ENCODE peak calls at places on chromosomes 12 and 14, in six cellular contexts. One of them, this sample, is unnamed.

GRCh38 chr12:13635709-13636108 is 345.7 kb downstream of the GRIN2B start:
- DNase-seq in GM12878: no peak
- DNase-seq in HCT116: no peak
- DNase-seq in K562: no peak
- DNase-seq in SK-N-SH: no peak
- DNase-seq in HepG2: no peak
- DNase-seq in this sample: no peak

GRCh38 chr12:89880695-89881350 is 172.2 kb upstream of the ATP2B1 start:
- DNase-seq in GM12878: peak; percentile 91
- DNase-seq in HCT116: no peak
- DNase-seq in K562: no peak
- DNase-seq in SK-N-SH: no peak
- DNase-seq in HepG2: no peak
- DNase-seq in this sample: no peak

GRCh38 chr12:18267427-18267826 is 6.1 kb downstream of the PIK3C2G start:
- DNase-seq in GM12878: no peak
- DNase-seq in HCT116: no peak
- DNase-seq in K562: no peak
- DNase-seq in SK-N-SH: no peak
- DNase-seq in HepG2: no peak
- DNase-seq in this sample: no peak

GRCh38 chr12:77679701-77680100 is 151.0 kb upstream of the NAV3 start:
- DNase-seq in GM12878: no peak
- DNase-seq in HCT116: no peak
- DNase-seq in K562: no peak
- DNase-seq in SK-N-SH: no peak
- DNase-seq in HepG2: no peak
- DNase-seq in this sample: no peak

GRCh38 chr14:85010186-85010585 is 519.8 kb upstream of the FLRT2 start:
- DNase-seq in GM12878: no peak
- DNase-seq in HCT116: no peak
- DNase-seq in K562: no peak
- DNase-seq in SK-N-SH: no peak
- DNase-seq in HepG2: no peak
- DNase-seq in this sample: no peak

GRCh38 chr12:97368462-97369150 is 94.0 kb upstream of the RMST start:
- DNase-seq in GM12878: no peak
- DNase-seq in HCT116: no peak
- DNase-seq in K562: no peak
- DNase-seq in SK-N-SH: no peak
- DNase-seq in HepG2: peak; percentile 11
- DNase-seq in this sample: no peak

GRCh38 chr14:22337938-22338337 is 251.1 kb downstream of the DAD1 start:
- DNase-seq in GM12878: no peak
- DNase-seq in HCT116: no peak
- DNase-seq in K562: peak; percentile 58
- DNase-seq in SK-N-SH: no peak
- DNase-seq in HepG2: no peak
- DNase-seq in this sample: no peak

GRCh38 chr14:54040851-54041250 is 84.2 kb upstream of the BMP4 start:
- DNase-seq in GM12878: no peak
- DNase-seq in HCT116: no peak
- DNase-seq in K562: no peak
- DNase-seq in SK-N-SH: no peak
- DNase-seq in HepG2: no peak
- DNase-seq in this sample: no peak

GRCh38 chr14:84520711-84521338 is 1009.1 kb upstream of the FLRT2 start:
- DNase-seq in GM12878: no peak
- DNase-seq in HCT116: no peak
- DNase-seq in K562: no peak
- DNase-seq in SK-N-SH: no peak
- DNase-seq in HepG2: no peak
- DNase-seq in this sample: no peak

GRCh38 chr12:90106568-90106967 is 397.9 kb upstream of the ATP2B1 start:
- DNase-seq in GM12878: no peak
- DNase-seq in HCT116: no peak
- DNase-seq in K562: no peak
- DNase-seq in SK-N-SH: no peak
- DNase-seq in HepG2: no peak
- DNase-seq in this sample: no peak

GRCh38 chr12:77594386-77594785 is 236.3 kb upstream of the NAV3 start:
- DNase-seq in GM12878: no peak
- DNase-seq in HCT116: no peak
- DNase-seq in K562: no peak
- DNase-seq in SK-N-SH: no peak
- DNase-seq in HepG2: no peak
- DNase-seq in this sample: no peak

GRCh38 chr12:131860472-131861260 is 32.5 kb downstream of the MMP17 start:
- DNase-seq in GM12878: no peak
- DNase-seq in HCT116: peak; percentile 44
- DNase-seq in K562: peak; percentile 66
- DNase-seq in SK-N-SH: peak; percentile 69
- DNase-seq in HepG2: peak; percentile 94
- DNase-seq in this sample: peak; percentile 81

GRCh38 chr12:74820324-74820723 is 282.7 kb downstream of the ATXN7L3B start:
- DNase-seq in GM12878: no peak
- DNase-seq in HCT116: no peak
- DNase-seq in K562: no peak
- DNase-seq in SK-N-SH: no peak
- DNase-seq in HepG2: no peak
- DNase-seq in this sample: peak; percentile 45

GRCh38 chr12:57233357-57234232 is 4.1 kb downstream of the SHMT2 start:
- DNase-seq in GM12878: no peak
- DNase-seq in HCT116: no peak
- DNase-seq in K562: no peak
- DNase-seq in SK-N-SH: no peak
- DNase-seq in HepG2: no peak
- DNase-seq in this sample: no peak

GRCh38 chr12:45670339-45671065 is 59.0 kb upstream of the ARID2 start:
- DNase-seq in GM12878: peak; percentile 53
- DNase-seq in HCT116: no peak
- DNase-seq in K562: no peak
- DNase-seq in SK-N-SH: no peak
- DNase-seq in HepG2: no peak
- DNase-seq in this sample: no peak

GRCh38 chr14:101932668-101933067 is 31.7 kb upstream of the DYNC1H1 start:
- DNase-seq in GM12878: no peak
- DNase-seq in HCT116: no peak
- DNase-seq in K562: no peak
- DNase-seq in SK-N-SH: no peak
- DNase-seq in HepG2: peak; percentile 31
- DNase-seq in this sample: no peak

GRCh38 chr14:66401447-66402095 is 84.6 kb upstream of the CCDC196 start:
- DNase-seq in GM12878: no peak
- DNase-seq in HCT116: no peak
- DNase-seq in K562: no peak
- DNase-seq in SK-N-SH: peak; percentile 8
- DNase-seq in HepG2: peak; percentile 3
- DNase-seq in this sample: no peak

GRCh38 chr12:86914716-86915115 is 658.5 kb upstream of the MGAT4C start:
- DNase-seq in GM12878: no peak
- DNase-seq in HCT116: peak; percentile 39
- DNase-seq in K562: no peak
- DNase-seq in SK-N-SH: peak; percentile 36
- DNase-seq in HepG2: peak; percentile 1
- DNase-seq in this sample: peak; percentile 67

GRCh38 chr14:92456215-92457017 is 57.2 kb upstream of the RIN3 start:
- DNase-seq in GM12878: no peak
- DNase-seq in HCT116: peak; percentile 50
- DNase-seq in K562: peak; percentile 34
- DNase-seq in SK-N-SH: peak; percentile 55
- DNase-seq in HepG2: peak; percentile 59
- DNase-seq in this sample: peak; percentile 87

GRCh38 chr14:47676301-47676617 is 854 bp upstream of the MDGA2 start:
- DNase-seq in GM12878: no peak
- DNase-seq in HCT116: no peak
- DNase-seq in K562: no peak
- DNase-seq in SK-N-SH: no peak
- DNase-seq in HepG2: no peak
- DNase-seq in this sample: no peak

GRCh38 chr12:119061208-119061796 is 80.0 kb downstream of the SRRM4 start:
- DNase-seq in GM12878: no peak
- DNase-seq in HCT116: no peak
- DNase-seq in K562: peak; percentile 41
- DNase-seq in SK-N-SH: no peak
- DNase-seq in HepG2: peak; percentile 27
- DNase-seq in this sample: peak; percentile 91

GRCh38 chr12:108117902-108118301 is 11.2 kb upstream of the WSCD2 start:
- DNase-seq in GM12878: no peak
- DNase-seq in HCT116: no peak
- DNase-seq in K562: no peak
- DNase-seq in SK-N-SH: no peak
- DNase-seq in HepG2: no peak
- DNase-seq in this sample: no peak

GRCh38 chr12:56836317-56836716 is 73.2 kb downstream of the HSD17B6 start:
- DNase-seq in GM12878: no peak
- DNase-seq in HCT116: no peak
- DNase-seq in K562: no peak
- DNase-seq in SK-N-SH: no peak
- DNase-seq in HepG2: no peak
- DNase-seq in this sample: no peak

GRCh38 chr12:91620422-91620821 is 437.8 kb upstream of the DCN start:
- DNase-seq in GM12878: no peak
- DNase-seq in HCT116: no peak
- DNase-seq in K562: no peak
- DNase-seq in SK-N-SH: no peak
- DNase-seq in HepG2: no peak
- DNase-seq in this sample: no peak

GRCh38 chr12:44117368-44117767 is 281.5 kb downstream of the TMEM117 start:
- DNase-seq in GM12878: no peak
- DNase-seq in HCT116: no peak
- DNase-seq in K562: no peak
- DNase-seq in SK-N-SH: no peak
- DNase-seq in HepG2: no peak
- DNase-seq in this sample: no peak

GRCh38 chr12:65922077-65922476 is 97.8 kb downstream of the HMGA2 start:
- DNase-seq in GM12878: no peak
- DNase-seq in HCT116: no peak
- DNase-seq in K562: no peak
- DNase-seq in SK-N-SH: no peak
- DNase-seq in HepG2: no peak
- DNase-seq in this sample: no peak

DNA sequence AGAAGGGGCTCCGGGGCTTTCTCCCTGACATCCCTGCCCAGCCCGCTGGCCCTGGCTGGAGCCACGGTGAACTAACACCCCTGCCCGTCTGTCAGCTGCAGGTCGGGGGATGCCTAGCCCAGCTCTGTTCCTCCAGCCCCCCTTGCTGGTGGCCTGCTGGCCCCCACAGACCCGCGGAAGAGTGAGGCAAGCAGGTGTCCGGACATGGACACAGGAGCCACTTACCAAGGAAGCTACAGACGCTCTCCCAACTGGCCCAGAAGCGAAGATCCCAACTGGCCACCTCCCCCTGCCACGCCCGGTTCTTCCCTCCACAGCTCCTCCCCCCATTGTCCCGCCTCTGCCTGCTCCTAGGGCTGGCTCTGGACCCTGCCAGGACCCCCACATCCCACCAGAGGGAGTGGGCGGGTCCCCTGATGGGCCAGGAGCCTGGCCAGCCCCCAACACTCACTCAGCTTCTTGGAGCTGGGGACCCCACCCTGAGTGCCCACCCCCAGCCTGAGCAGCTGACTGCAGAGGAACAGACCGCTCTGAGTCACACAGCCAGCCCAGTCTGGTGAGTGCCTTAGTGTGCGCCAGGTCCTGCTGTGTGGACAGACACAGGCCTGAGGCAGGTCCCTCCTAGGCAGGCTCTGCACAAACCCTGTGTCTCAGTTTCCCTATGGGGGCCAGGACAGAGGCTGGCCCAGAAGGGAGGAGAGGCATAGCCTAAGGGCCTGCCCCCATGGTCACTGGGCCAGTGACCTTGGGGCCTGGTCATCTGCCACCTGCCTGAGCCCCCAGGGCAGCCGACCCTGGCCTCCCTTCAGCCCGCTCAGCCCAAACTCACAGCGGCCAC is 7.7 kb downstream of the AHNAK2 start:
- DNase-seq in GM12878: no peak
- DNase-seq in HCT116: peak; percentile 56
- DNase-seq in K562: peak; percentile 37
- DNase-seq in SK-N-SH: no peak
- DNase-seq in HepG2: no peak
- DNase-seq in this sample: peak; percentile 59
- H3K27ac ChIP-seq in GM12878: no peak overlapping the region
- H3K27ac ChIP-seq in HCT116: peak overlapping the region; percentile 98
- H3K27ac ChIP-seq in K562: no peak overlapping the region
- H3K27ac ChIP-seq in SK-N-SH: peak overlapping the region; percentile 93
- H3K27ac ChIP-seq in HepG2: no peak overlapping the region
- H3K27ac ChIP-seq in this sample: no peak overlapping the region

GRCh38 chr14:51157012-51157411 is 62.1 kb upstream of the TRIM9 start:
- DNase-seq in GM12878: no peak
- DNase-seq in HCT116: peak; percentile 16
- DNase-seq in K562: no peak
- DNase-seq in SK-N-SH: peak; percentile 25
- DNase-seq in HepG2: peak; percentile 10
- DNase-seq in this sample: peak; percentile 62
- TF ChIP-seq REST in GM12878: no peak
- TF ChIP-seq REST in HCT116: no peak
- TF ChIP-seq REST in K562: no peak
- TF ChIP-seq REST in SK-N-SH: no peak
- TF ChIP-seq REST in HepG2: no peak
- TF ChIP-seq REST in this sample: no peak

DNA sequence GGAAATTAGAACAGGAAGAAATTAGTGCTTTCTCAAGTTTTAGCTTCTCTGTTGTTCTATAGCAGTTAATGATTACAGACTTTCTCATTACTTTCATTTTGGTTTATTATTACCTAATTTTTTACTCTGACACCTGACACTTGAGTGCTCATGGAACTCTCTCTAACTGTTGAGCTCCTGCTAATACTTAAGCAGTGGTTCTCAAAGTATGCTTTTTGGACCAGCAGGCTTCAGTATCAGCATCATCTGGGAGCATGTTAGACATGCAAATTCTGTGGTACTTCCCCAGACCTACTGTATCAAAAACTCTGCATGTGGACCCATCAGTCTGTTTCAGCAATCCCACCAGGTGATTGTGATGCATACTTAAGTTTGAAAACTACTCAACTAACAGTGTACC is 235.3 kb downstream of the CCDC91 start:
- DNase-seq in GM12878: no peak
- DNase-seq in HCT116: no peak
- DNase-seq in K562: no peak
- DNase-seq in SK-N-SH: no peak
- DNase-seq in HepG2: no peak
- DNase-seq in this sample: no peak
- H2AFZ ChIP-seq in GM12878: no peak overlapping the region
- H2AFZ ChIP-seq in HCT116: no peak overlapping the region
- H2AFZ ChIP-seq in K562: no peak overlapping the region
- H2AFZ ChIP-seq in SK-N-SH: no peak overlapping the region
- H2AFZ ChIP-seq in HepG2: no peak overlapping the region
- H2AFZ ChIP-seq in this sample: no peak overlapping the region

GRCh38 chr12:95085612-95086011 is 12.2 kb upstream of the NR2C1 start:
- DNase-seq in GM12878: no peak
- DNase-seq in HCT116: no peak
- DNase-seq in K562: no peak
- DNase-seq in SK-N-SH: no peak
- DNase-seq in HepG2: peak; percentile 13
- DNase-seq in this sample: no peak

GRCh38 chr12:95083471-95083870 is 10.1 kb upstream of the NR2C1 start:
- DNase-seq in GM12878: no peak
- DNase-seq in HCT116: no peak
- DNase-seq in K562: no peak
- DNase-seq in SK-N-SH: no peak
- DNase-seq in HepG2: no peak
- DNase-seq in this sample: no peak

GRCh38 chr12:95088339-95088738 is 14.9 kb upstream of the NR2C1 start:
- DNase-seq in GM12878: no peak
- DNase-seq in HCT116: no peak
- DNase-seq in K562: no peak
- DNase-seq in SK-N-SH: no peak
- DNase-seq in HepG2: no peak
- DNase-seq in this sample: no peak

GRCh38 chr12:95083938-95084337 is 10.5 kb upstream of the NR2C1 start:
- DNase-seq in GM12878: no peak
- DNase-seq in HCT116: no peak
- DNase-seq in K562: no peak
- DNase-seq in SK-N-SH: no peak
- DNase-seq in HepG2: no peak
- DNase-seq in this sample: peak; percentile 30
- H3K27ac ChIP-seq in GM12878: no peak overlapping the region
- H3K27ac ChIP-seq in HCT116: no peak overlapping the region
- H3K27ac ChIP-seq in K562: no peak overlapping the region
- H3K27ac ChIP-seq in SK-N-SH: peak overlapping the region; percentile 12
- H3K27ac ChIP-seq in HepG2: no peak overlapping the region
- H3K27ac ChIP-seq in this sample: peak overlapping the region; percentile 0

This sample was measured in GM23338.